ENCODE peak calls at places on chromosomes 4 and X, in ten cellular contexts. J is CD4-positive, alpha-beta memory T cell; H is tibial nerve; Z is tibial artery; N is Peyer's patch; D is CD8-positive, alpha-beta T cell; E is adipocyte; U is sigmoid colon; P is mucosa of descending colon; O is cardiac muscle cell. A is an unnamed sample.

GRCh38 chr4:560061-560460 is 16.0 kb downstream of the TMEM271 start:
- DNase-seq in J (no peak), H (no peak), Z (no peak), N (no peak), D (no peak), E (no peak), U (no peak), P (no peak), O (no peak), A (no peak)

GRCh38 chrX:103640401-103641155 is 11.8 kb downstream of the TCEAL1 start:
- DNase-seq in J (no peak), H (no peak), Z (no peak), N (no peak), D (no peak), E (peak; percentile 47), U (no peak), P (no peak), O (no peak), A (no peak)

GRCh38 chr4:148649669-148650331 is 207.6 kb upstream of the NR3C2 start:
- DNase-seq in J (no peak), H (no peak), Z (no peak), N (no peak), D (no peak), E (peak; percentile 44), U (no peak), P (no peak), O (peak; percentile 0), A (no peak)

GRCh38 chrX:15989716-15990115 is 133.6 kb upstream of the GRPR start:
- DNase-seq in J (no peak), H (no peak), Z (no peak), N (no peak), D (no peak), E (peak; percentile 19), U (no peak), P (no peak), O (no peak), A (no peak)

GRCh38 chrX:72003811-72004750 is 93.4 kb downstream of the NHSL2 start:
- DNase-seq in J (no peak), H (peak; percentile 29), Z (peak; percentile 40), N (no peak), D (peak; percentile 17), E (peak; percentile 52), U (peak; percentile 74), P (peak; percentile 48), O (peak; percentile 52), A (peak; percentile 58)

GRCh38 chr4:151862766-151863165 is 102.0 kb upstream of the GATB start:
- DNase-seq in J (no peak), H (no peak), Z (no peak), N (no peak), D (no peak), E (no peak), U (no peak), P (no peak), O (no peak), A (no peak)

GRCh38 chrX:129239371-129239770 is 283.9 kb downstream of the SMARCA1 start:
- DNase-seq in J (no peak), H (no peak), Z (no peak), N (no peak), D (no peak), E (peak; percentile 25), U (no peak), P (no peak), O (peak; percentile 1), A (no peak)

GRCh38 chr4:101018836-101019235 is 328.5 kb downstream of the PPP3CA start:
- DNase-seq in J (peak; percentile 14), H (no peak), Z (no peak), N (peak; percentile 64), D (no peak), E (no peak), U (no peak), P (no peak), O (no peak), A (no peak)

GRCh38 chrX:48957477-48957826 is at the start of gene OTUD5:
- DNase-seq in J (no peak), H (no peak), Z (peak; percentile 47), N (no peak), D (peak; percentile 86), E (no peak), U (no peak), P (peak; percentile 84), O (no peak), A (no peak)

GRCh38 chr4:54542540-54543041 is 115.2 kb upstream of the KIT start:
- DNase-seq in J (no peak), H (no peak), Z (no peak), N (no peak), D (no peak), E (no peak), U (no peak), P (no peak), O (no peak), A (no peak)

GRCh38 chr4:158384407-158384806 is 137.3 kb upstream of the RXFP1 start:
- DNase-seq in J (no peak), H (no peak), Z (no peak), N (no peak), D (no peak), E (no peak), U (no peak), P (no peak), O (no peak), A (no peak)

GRCh38 chr4:75169020-75169814 is 236.3 kb downstream of the PARM1 start:
- DNase-seq in J (no peak), H (no peak), Z (no peak), N (no peak), D (no peak), E (no peak), U (no peak), P (no peak), O (no peak), A (no peak)

GRCh38 chr4:37876156-37876555 is 14.7 kb upstream of the TBC1D1 start:
- DNase-seq in J (no peak), H (no peak), Z (no peak), N (no peak), D (no peak), E (no peak), U (no peak), P (no peak), O (peak; percentile 10), A (no peak)

GRCh38 chrX:65695849-65696248 is 28.4 kb downstream of the MSN start:
- DNase-seq in J (no peak), H (no peak), Z (no peak), N (no peak), D (no peak), E (no peak), U (no peak), P (no peak), O (no peak), A (no peak)
- H3K4me1 ChIP-seq in J (peaks cover 99% of the 10 kb centered on the region), H (peaks cover 65% of the 10 kb centered on the region), Z (peaks cover 33% of the 10 kb centered on the region), N (no peaks in the 10 kb centered on the region), D (peaks cover 93% of the 10 kb centered on the region), E (peaks cover 34% of the 10 kb centered on the region), U (no peaks in the 10 kb centered on the region), P (no peaks in the 10 kb centered on the region), O (peaks cover under 1% of the 10 kb centered on the region), A (no peaks in the 10 kb centered on the region)

DNA sequence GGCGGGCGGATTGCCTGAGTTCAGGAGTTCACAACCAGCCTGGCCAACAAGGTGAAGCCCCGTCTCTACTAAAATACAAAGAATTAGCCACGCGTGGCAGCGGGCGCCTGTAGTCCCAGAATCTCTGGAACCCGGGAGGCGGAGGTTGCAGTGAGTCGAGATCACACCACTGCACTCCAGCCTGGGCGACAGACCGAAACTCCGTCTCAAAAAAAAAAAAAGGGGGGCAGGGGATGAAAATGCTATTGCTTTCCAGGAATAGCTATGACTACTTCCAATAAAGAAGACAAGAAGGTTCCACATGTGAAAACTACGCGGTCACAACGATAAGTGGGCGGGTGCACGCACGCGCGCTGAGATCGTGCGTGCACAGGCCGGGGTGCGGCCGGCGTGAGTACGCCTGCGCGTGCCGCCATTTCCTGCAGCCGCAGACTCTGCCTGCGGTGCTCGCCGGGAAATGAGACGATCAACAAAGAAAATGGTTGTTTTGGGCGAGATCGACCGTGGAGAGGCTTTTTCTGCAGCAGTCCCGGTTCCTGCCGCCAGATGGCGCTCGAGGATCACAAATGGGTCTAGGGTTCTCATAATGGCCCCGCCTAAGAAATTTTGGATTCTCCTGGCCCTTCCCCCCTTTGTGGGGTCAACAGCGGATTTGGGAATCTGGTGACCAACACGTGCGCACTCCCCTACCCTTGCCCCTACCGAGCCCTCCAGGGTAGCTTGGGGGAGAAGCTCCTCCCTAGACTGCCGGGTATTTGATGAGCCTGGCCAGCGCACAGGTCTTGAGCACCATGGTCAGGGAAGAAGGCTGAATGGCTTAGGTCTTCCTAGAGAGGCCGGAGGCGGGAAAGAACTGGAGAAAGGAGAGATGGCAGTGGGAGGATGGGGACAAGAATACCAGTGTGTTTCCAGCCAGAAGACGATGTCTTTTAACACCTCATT is 35.1 kb downstream of the PNMA5 start:
- DNase-seq in J (peak; percentile 93), H (peak; percentile 94), Z (peak; percentile 81), N (peak; percentile 95), D (peak; percentile 97), E (peak; percentile 86), U (peak; percentile 94), P (peak; percentile 90), O (peak; percentile 94), A (peak; percentile 91)
- H3K4me3 ChIP-seq in J (no peak overlapping the region), H (peak overlapping the region; percentile 32), Z (peak overlapping the region; percentile 34), N (peak overlapping the region; percentile 34), D (peak overlapping the region; percentile 29), E (peak overlapping the region; percentile 72), U (peak overlapping the region; percentile 42), P (no peak overlapping the region), O (no peak overlapping the region), A (no peak overlapping the region)

GRCh38 chr4:168857546-168858314 is 152.3 kb downstream of the CBR4 start:
- DNase-seq in J (no peak), H (peak; percentile 61), Z (no peak), N (no peak), D (no peak), E (peak; percentile 80), U (no peak), P (no peak), O (peak; percentile 77), A (no peak)

GRCh38 chr4:168856312-168856711 is 153.7 kb downstream of the CBR4 start:
- DNase-seq in J (no peak), H (no peak), Z (no peak), N (no peak), D (no peak), E (peak; percentile 62), U (no peak), P (no peak), O (peak; percentile 89), A (no peak)

GRCh38 chr4:168859100-168859499 is 151.0 kb downstream of the CBR4 start:
- DNase-seq in J (no peak), H (no peak), Z (no peak), N (no peak), D (no peak), E (no peak), U (no peak), P (no peak), O (no peak), A (no peak)

GRCh38 chr4:168854216-168854921 is 155.7 kb downstream of the CBR4 start:
- DNase-seq in J (no peak), H (peak; percentile 60), Z (no peak), N (no peak), D (no peak), E (no peak), U (peak; percentile 81), P (no peak), O (no peak), A (no peak)

GRCh38 chr4:168857009-168857408 is 153.0 kb downstream of the CBR4 start:
- DNase-seq in J (no peak), H (no peak), Z (no peak), N (no peak), D (no peak), E (no peak), U (no peak), P (no peak), O (no peak), A (no peak)
- H3K4me1 ChIP-seq in J (no peaks in the 10 kb centered on the region), H (peaks cover 76% of the 10 kb centered on the region), Z (peaks cover 74% of the 10 kb centered on the region), N (no peaks in the 10 kb centered on the region), D (no peaks in the 10 kb centered on the region), E (peaks cover 55% of the 10 kb centered on the region), U (no peaks in the 10 kb centered on the region), P (no peaks in the 10 kb centered on the region), O (peaks cover 10% of the 10 kb centered on the region), A (no peaks in the 10 kb centered on the region)

GRCh38 chrX:65697915-65698796 is 30.7 kb downstream of the MSN start:
- DNase-seq in J (peak; percentile 76), H (no peak), Z (peak; percentile 47), N (peak; percentile 92), D (peak; percentile 84), E (no peak), U (no peak), P (peak; percentile 84), O (peak; percentile 40), A (no peak)
- H3K4me3 ChIP-seq in J (peak overlapping the region; percentile 31), H (no peak overlapping the region), Z (no peak overlapping the region), N (no peak overlapping the region), D (peak overlapping the region; percentile 5), E (no peak overlapping the region), U (no peak overlapping the region), P (no peak overlapping the region), O (no peak overlapping the region), A (no peak overlapping the region)

A was measured in body of pancreas.